ENCODE peak calls at places on chromosome 7, in eight cellular contexts. W, A, K, D, V, I, R and H are unnamed samples.

GRCh38 chr7:102935450-102936110 is 22.8 kb downstream of the LRRC17 start:
- DNase-seq in D (no peak), V (no peak), W (no peak), K (no peak), A (no peak), R (no peak), I (no peak), H (no peak)

GRCh38 chr7:71191766-71192165 is 59.8 kb downstream of the GALNT17 start:
- DNase-seq in I (no peak), V (no peak), A (no peak), W (no peak), R (no peak), D (no peak), K (no peak), H (no peak)

GRCh38 chr7:5695709-5696345 is 85.6 kb downstream of the RNF216 start:
- DNase-seq in W (no peak), I (no peak), A (no peak), R (no peak), K (peak), D (peak), V (no peak), H (no peak)

GRCh38 chr7:112452102-112452888 is 2.0 kb downstream of the IFRD1 start:
- DNase-seq in K (peak), A (no peak), R (peak), D (peak), I (no peak), V (no peak), W (peak), H (no peak)

GRCh38 chr7:40885503-40885902 is 750.7 kb downstream of the SUGCT start:
- DNase-seq in R (peak), V (no peak), D (no peak), A (no peak), I (no peak), K (no peak), W (no peak), H (no peak)

GRCh38 chr7:41881313-41882130 is 178.6 kb upstream of the INHBA start:
- DNase-seq in R (no peak), K (peak), I (no peak), D (peak), W (no peak), A (no peak), V (peak), H (no peak)

GRCh38 chr7:88401009-88401623 is 94.4 kb upstream of the STEAP4 start:
- DNase-seq in R (peak), W (peak), D (no peak), A (no peak), K (no peak), I (no peak), V (no peak), H (no peak)

GRCh38 chr7:128112781-128113221 is 81.6 kb upstream of the LRRC4 start:
- DNase-seq in R (no peak), I (no peak), W (no peak), A (no peak), V (no peak), D (peak), K (no peak), H (no peak)

GRCh38 chr7:137009404-137009803 is 141.0 kb downstream of the CHRM2 start:
- DNase-seq in A (no peak), K (no peak), V (no peak), W (no peak), R (peak), I (no peak), D (no peak), H (no peak)

GRCh38 chr7:128278366-128278765 is 37.3 kb downstream of the LEP start:
- DNase-seq in W (no peak), D (no peak), V (no peak), K (no peak), A (no peak), R (no peak), I (no peak), H (no peak)

GRCh38 chr7:157568785-157569584 is 232.2 kb downstream of the DNAJB6 start:
- DNase-seq in A (peak), V (peak), R (peak), W (peak), K (peak), D (peak), I (no peak), H (peak)

GRCh38 chr7:82091126-82091682 is 321.4 kb upstream of the HGF start:
- DNase-seq in A (no peak), K (no peak), R (no peak), V (no peak), D (no peak), I (no peak), W (no peak), H (no peak)

GRCh38 chr7:72805526-72806494 is 22.2 kb downstream of the TYW1B start:
- DNase-seq in K (no peak), D (no peak), W (no peak), I (no peak), R (peak), V (no peak), A (no peak), H (no peak)

GRCh38 chr7:93715234-93715633 is 140.7 kb upstream of the CALCR start:
- DNase-seq in K (peak), W (peak), D (peak), I (no peak), A (no peak), V (no peak), R (peak), H (no peak)

GRCh38 chr7:151275813-151276577 is 27.5 kb upstream of the SMARCD3 start:
- DNase-seq in A (no peak), K (no peak), R (no peak), I (no peak), D (no peak), W (no peak), V (peak), H (no peak)

GRCh38 chr7:33862946-33863814 is 42.2 kb upstream of the BMPER start:
- DNase-seq in I (no peak), D (no peak), A (no peak), R (no peak), W (no peak), V (no peak), K (peak), H (no peak)

GRCh38 chr7:149317986-149318672 is 56.1 kb downstream of the ZNF783 start:
- DNase-seq in I (no peak), W (no peak), K (no peak), R (no peak), A (no peak), D (no peak), V (no peak), H (no peak)

GRCh38 chr7:114141415-114141814 is 222.6 kb upstream of the PPP1R3A start:
- DNase-seq in D (no peak), K (no peak), W (peak), I (no peak), V (no peak), A (no peak), R (peak), H (no peak)

GRCh38 chr7:70114854-70115253 is 516.6 kb downstream of the AUTS2 start:
- DNase-seq in W (no peak), V (no peak), A (no peak), R (no peak), I (no peak), D (no peak), K (no peak), H (no peak)

GRCh38 chr7:91847881-91848599 is 32.5 kb downstream of the MTERF1 start:
- DNase-seq in A (no peak), W (peak), D (no peak), I (no peak), K (no peak), R (no peak), V (no peak), H (no peak)

GRCh38 chr7:27183682-27184341 is 1.2 kb downstream of the HOXA11 start:
- DNase-seq in I (no peak), R (peak), D (peak), W (peak), A (no peak), K (no peak), V (no peak), H (no peak)

GRCh38 chr7:15836041-15836440 is 149.6 kb upstream of the MEOX2 start:
- DNase-seq in W (no peak), D (no peak), K (no peak), A (no peak), V (no peak), R (peak), I (no peak), H (no peak)

GRCh38 chr7:108171164-108171563 is 41.0 kb upstream of the LAMB4 start:
- DNase-seq in K (no peak), V (no peak), D (no peak), A (no peak), I (no peak), R (no peak), W (no peak), H (no peak)

GRCh38 chr7:150973571-150974451 is 4.3 kb downstream of the KCNH2 start:
- DNase-seq in I (no peak), D (peak), R (no peak), V (no peak), K (no peak), W (no peak), A (peak), H (peak)

GRCh38 chr7:78095549-78095948 is 297.0 kb downstream of the PHTF2 start:
- DNase-seq in W (no peak), D (no peak), A (no peak), V (no peak), K (no peak), R (peak), I (no peak), H (no peak)

GRCh38 chr7:164882-165660 is 27.3 kb upstream of the FAM20C start:
- DNase-seq in I (no peak), V (no peak), K (peak), R (no peak), W (no peak), A (no peak), D (peak), H (no peak)

GRCh38 chr7:144130730-144131129 is 7.8 kb downstream of the OR2A14 start:
- DNase-seq in K (no peak), W (no peak), A (no peak), V (no peak), I (no peak), R (no peak), D (no peak), H (no peak)

GRCh38 chr7:131369354-131369753 is 41.7 kb downstream of the MKLN1 start:
- DNase-seq in V (no peak), R (no peak), K (no peak), D (no peak), I (no peak), A (no peak), W (no peak), H (no peak)

GRCh38 chr7:128809363-128809762 is 17.6 kb downstream of the CCDC136 start:
- DNase-seq in I (no peak), V (no peak), K (no peak), D (no peak), W (no peak), R (no peak), A (no peak), H (no peak)